ENCODE peak calls at places on chromosome 6, in five cellular contexts. R is cardiac muscle cell; H is A549; B is CD8-positive, alpha-beta memory T cell; F is upper lobe of right lung. X is an unnamed sample.

GRCh38 chr6:166520905-166521834 is 65.3 kb downstream of the RAMACL start:
- DNase-seq in R (no peak), H (no peak), B (no peak), F (no peak), X (no peak)

GRCh38 chr6:27814665-27815424 is 97.4 kb downstream of the OR2B2 start:
- DNase-seq in R (peak; percentile 81), H (peak; percentile 93), B (peak; percentile 87), F (no peak), X (peak; percentile 90)

GRCh38 chr6:3919130-3919628 is 70.0 kb downstream of the FAM50B start:
- DNase-seq in R (peak; percentile 49), H (peak; percentile 12), B (no peak), F (peak; percentile 73), X (no peak)

GRCh38 chr6:112470396-112470795 is 123.3 kb downstream of the RFPL4B start:
- DNase-seq in R (no peak), H (no peak), B (no peak), F (no peak), X (no peak)

GRCh38 chr6:41767112-41767946 is 12.4 kb downstream of the FRS3 start:
- DNase-seq in R (peak; percentile 36), H (peak; percentile 26), B (no peak), F (peak; percentile 64), X (no peak)

GRCh38 chr6:72084992-72085569 is 198.7 kb downstream of the RIMS1 start:
- DNase-seq in R (peak; percentile 24), H (no peak), B (no peak), F (no peak), X (no peak)

GRCh38 chr6:163001341-163001740 is 273.6 kb downstream of the PACRG start:
- DNase-seq in R (no peak), H (no peak), B (no peak), F (no peak), X (no peak)

GRCh38 chr6:1381397-1382330 is 7.7 kb upstream of the FOXF2 start:
- DNase-seq in R (peak; percentile 78), H (no peak), B (no peak), F (peak; percentile 82), X (peak; percentile 57)

GRCh38 chr6:80363501-80363900 is 257.0 kb downstream of the BCKDHB start:
- DNase-seq in R (no peak), H (no peak), B (no peak), F (no peak), X (no peak)

GRCh38 chr6:164753517-164753916 is 555.9 kb downstream of the C6orf118 start:
- DNase-seq in R (no peak), H (no peak), B (no peak), F (no peak), X (no peak)

GRCh38 chr6:5547571-5547970 is 286.3 kb downstream of the FARS2 start:
- DNase-seq in R (no peak), H (no peak), B (no peak), F (no peak), X (no peak)

GRCh38 chr6:98254624-98255023 is 579.8 kb upstream of the POU3F2 start:
- DNase-seq in R (no peak), H (no peak), B (no peak), F (no peak), X (no peak)

GRCh38 chr6:56525976-56526375 is 116.7 kb downstream of the DST start:
- DNase-seq in R (no peak), H (no peak), B (no peak), F (no peak), X (no peak)

GRCh38 chr6:90413867-90414266 is 117.2 kb upstream of the BACH2 start:
- DNase-seq in R (peak; percentile 77), H (no peak), B (peak; percentile 91), F (no peak), X (peak; percentile 80)

GRCh38 chr6:4405609-4406212 is 270.3 kb upstream of the ECI2 start:
- DNase-seq in R (no peak), H (no peak), B (no peak), F (no peak), X (no peak)

GRCh38 chr6:90701146-90701781 is 114.4 kb upstream of the MAP3K7 start:
- DNase-seq in R (no peak), H (peak; percentile 4), B (no peak), F (no peak), X (no peak)

GRCh38 chr6:15033850-15034203 is 212.0 kb upstream of the JARID2 start:
- DNase-seq in R (no peak), H (no peak), B (no peak), F (no peak), X (no peak)

GRCh38 chr6:16352258-16352635 is 113.9 kb downstream of the GMPR start:
- DNase-seq in R (no peak), H (no peak), B (no peak), F (no peak), X (no peak)

GRCh38 chr6:43871284-43871683 is 101.3 kb downstream of the VEGFA start:
- DNase-seq in R (no peak), H (no peak), B (no peak), F (no peak), X (no peak)

GRCh38 chr6:86459978-86460377 is 477.4 kb upstream of the HTR1E start:
- DNase-seq in R (no peak), H (no peak), B (no peak), F (no peak), X (no peak)
- H3K9me3 ChIP-seq in R (no peaks in the 10 kb centered on the region), H (no peaks in the 10 kb centered on the region), B (no peaks in the 10 kb centered on the region), F (no peaks in the 10 kb centered on the region), X (no peaks in the 10 kb centered on the region)

GRCh38 chr6:29230666-29231065 is 60.0 kb downstream of the OR2J2 start:
- DNase-seq in R (no peak), H (no peak), B (no peak), F (no peak), X (no peak)
- H3K4me3 ChIP-seq in R (no peak overlapping the region), H (no peak overlapping the region), B (no peak overlapping the region), F (no peak overlapping the region), X (no peak overlapping the region)

DNA sequence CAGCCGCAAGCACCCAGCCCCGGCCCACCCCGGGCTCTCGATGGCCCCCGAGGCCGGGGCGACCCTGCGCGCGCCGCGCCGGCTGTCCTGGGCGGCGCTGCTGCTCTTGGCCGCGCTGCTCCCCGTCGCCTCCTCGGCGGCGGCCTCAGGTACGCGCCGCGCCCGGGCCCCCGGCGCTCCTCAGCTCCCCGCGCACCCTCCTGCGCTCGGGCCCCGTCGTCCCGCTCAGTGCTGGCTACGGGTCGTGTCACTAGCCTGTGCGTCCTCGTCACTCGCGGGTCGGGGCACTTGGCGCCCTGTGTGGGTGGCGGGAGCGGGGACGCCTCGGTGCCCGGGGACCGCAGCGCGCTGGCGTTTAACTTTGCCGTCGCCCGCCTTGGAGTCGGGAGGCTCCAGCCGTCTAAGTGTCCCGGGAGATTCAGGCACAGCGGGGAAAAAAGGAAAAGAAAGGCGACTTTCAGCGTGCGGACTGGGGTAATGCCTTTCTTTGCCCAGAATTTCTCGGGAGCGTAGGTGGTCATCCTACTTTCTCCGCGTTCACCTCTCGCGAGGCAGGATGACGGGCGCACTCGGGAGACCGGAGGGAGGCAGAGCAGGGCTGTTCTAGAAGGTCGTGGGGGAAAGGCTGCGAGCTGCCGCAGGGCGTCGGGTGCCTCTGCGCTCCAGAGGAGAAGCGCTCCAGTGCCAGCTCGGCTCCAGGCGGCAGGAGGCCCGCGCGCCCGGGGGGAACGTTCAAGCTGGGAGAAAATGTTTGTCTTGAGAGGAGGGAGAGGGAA is 545 bp downstream of the FNDC1 start:
- DNase-seq in R (peak; percentile 52), H (peak; percentile 23), B (no peak), F (no peak), X (peak; percentile 14)
- H3K27ac ChIP-seq in R (no peak overlapping the region), H (peak overlapping the region; percentile 68), B (no peak overlapping the region), F (no peak overlapping the region), X (no peak overlapping the region)

DNA sequence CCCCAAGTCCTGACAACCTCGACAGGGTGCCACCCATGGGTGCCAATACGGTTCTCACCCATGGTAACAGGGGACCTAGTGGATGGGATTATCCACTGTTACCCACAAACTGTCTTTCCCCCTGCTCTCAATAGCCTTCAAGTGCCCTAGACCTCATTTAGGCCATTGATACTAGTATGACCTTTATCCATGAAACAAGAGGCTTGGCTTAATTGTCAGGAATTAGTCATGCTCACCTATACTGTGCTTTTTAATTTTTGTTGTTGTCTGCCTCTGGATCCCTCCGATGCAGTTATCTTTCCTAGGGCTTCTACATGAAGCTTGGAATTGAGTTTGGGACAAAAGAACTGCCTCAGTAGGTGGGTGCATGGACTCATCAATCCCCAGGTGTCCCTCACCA is 11.8 kb upstream of the IL22RA2 start:
- DNase-seq in R (no peak), H (no peak), B (no peak), F (no peak), X (no peak)
- H3K9me3 ChIP-seq in R (peaks cover 6% of the 10 kb centered on the region), H (peaks cover 26% of the 10 kb centered on the region), B (peaks cover 7% of the 10 kb centered on the region), F (peaks cover 22% of the 10 kb centered on the region), X (no peaks in the 10 kb centered on the region)

DNA sequence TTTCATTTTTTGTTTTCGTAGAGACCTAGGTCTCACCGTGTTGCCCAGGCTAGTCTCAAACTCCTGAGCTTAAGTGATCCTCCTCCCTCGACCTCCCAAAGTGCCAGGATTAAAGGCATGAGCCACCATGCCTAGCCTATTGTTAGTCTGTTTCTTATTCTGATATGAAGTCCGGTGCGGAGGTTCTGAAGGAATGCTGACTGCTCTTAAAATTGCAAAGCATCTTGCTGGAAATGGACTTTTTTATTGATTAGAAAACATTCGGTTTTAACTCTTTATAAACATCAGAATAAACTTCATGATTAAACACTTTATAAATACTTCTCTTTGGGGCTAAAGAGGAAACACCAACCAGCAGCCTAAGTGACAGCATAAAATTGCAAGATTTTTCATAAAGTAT is 3.2 kb downstream of the TNFAIP3 start:
- DNase-seq in R (no peak), H (no peak), B (no peak), F (no peak), X (no peak)
- H3K4me3 ChIP-seq in R (no peak overlapping the region), H (no peak overlapping the region), B (peak overlapping the region; percentile 98), F (peak overlapping the region; percentile 96), X (peak overlapping the region; percentile 93)

DNA sequence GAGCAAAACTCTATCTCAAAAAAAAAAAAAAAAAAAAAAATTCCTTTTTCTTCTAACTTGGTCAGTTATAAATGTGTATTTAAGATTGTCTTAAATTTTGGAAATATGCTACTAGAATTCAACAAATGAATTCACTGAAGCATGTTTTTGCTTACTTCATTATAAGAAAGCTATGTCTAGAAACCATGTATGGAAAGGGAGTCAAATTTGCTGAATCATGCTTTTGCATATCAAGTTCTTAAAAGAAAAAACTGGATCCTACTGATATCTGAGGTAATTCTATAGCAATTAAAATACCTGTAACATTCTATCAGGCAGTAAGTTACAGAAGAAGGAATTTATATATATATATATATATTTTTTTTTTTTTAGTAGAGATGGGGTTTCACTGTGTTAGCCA is 27.7 kb downstream of the AKIRIN2 start:
- DNase-seq in R (no peak), H (no peak), B (no peak), F (no peak), X (no peak)
- H3K27ac ChIP-seq in R (no peak overlapping the region), H (peak overlapping the region; percentile 68), B (no peak overlapping the region), F (no peak overlapping the region), X (no peak overlapping the region)

GRCh38 chr6:78132681-78133410 is 480.0 kb downstream of the MEI4 start:
- DNase-seq in R (no peak), H (no peak), B (no peak), F (no peak), X (no peak)
- H3K9me3 ChIP-seq in R (no peaks in the 10 kb centered on the region), H (no peaks in the 10 kb centered on the region), B (no peaks in the 10 kb centered on the region), F (no peaks in the 10 kb centered on the region), X (no peaks in the 10 kb centered on the region)

GRCh38 chr6:33320315-33321181 is 3.0 kb upstream of the ZBTB22 start:
- DNase-seq in R (no peak), H (no peak), B (no peak), F (no peak), X (no peak)
- H3K4me3 ChIP-seq in R (no peak overlapping the region), H (no peak overlapping the region), B (peak overlapping the region; percentile 40), F (no peak overlapping the region), X (no peak overlapping the region)